ENCODE peak calls at places on chromosome 1, in six cellular contexts. I, V, W, A, S and L are unnamed samples.

GRCh38 chr1:2906620-2907019 is 105.1 kb upstream of the TTC34 start:
- DNase-seq in I (no peak), V (no peak), W (no peak), A (no peak), S (no peak), L (no peak)

GRCh38 chr1:212498243-212498642 is 65.5 kb downstream of the NENF start:
- DNase-seq in I (no peak), V (no peak), W (no peak), A (peak; percentile 72), S (no peak), L (no peak)

GRCh38 chr1:111227434-111227833 is at the start of gene CHI3L2:
- DNase-seq in I (no peak), V (no peak), W (no peak), A (no peak), S (no peak), L (no peak)

GRCh38 chr1:101025283-101025679 is 303 bp downstream of the DPH5 start:
- DNase-seq in I (no peak), V (peak; percentile 19), W (no peak), A (no peak), S (no peak), L (no peak)

GRCh38 chr1:223716302-223716862 is 4.0 kb downstream of the CAPN2 start:
- DNase-seq in I (no peak), V (no peak), W (no peak), A (no peak), S (no peak), L (peak; percentile 39)

GRCh38 chr1:167060141-167061072 is 29.8 kb downstream of the GPA33 start:
- DNase-seq in I (no peak), V (no peak), W (no peak), A (peak; percentile 14), S (no peak), L (no peak)

GRCh38 chr1:223712184-223712855 is at the start of gene CAPN2:
- DNase-seq in I (peak; percentile 94), V (peak; percentile 89), W (peak; percentile 93), A (peak; percentile 84), S (peak; percentile 85), L (peak; percentile 81)

GRCh38 chr1:25504706-25505560 is 38.5 kb upstream of the LDLRAP1 start:
- DNase-seq in I (no peak), V (no peak), W (no peak), A (no peak), S (no peak), L (no peak)

GRCh38 chr1:109112056-109112651 is 1.8 kb upstream of the ELAPOR1 start:
- DNase-seq in I (no peak), V (no peak), W (no peak), A (peak; percentile 21), S (no peak), L (no peak)

GRCh38 chr1:161502641-161503393 is 2.4 kb upstream of the FCGR2A start:
- DNase-seq in I (no peak), V (no peak), W (no peak), A (no peak), S (no peak), L (no peak)

DNA sequence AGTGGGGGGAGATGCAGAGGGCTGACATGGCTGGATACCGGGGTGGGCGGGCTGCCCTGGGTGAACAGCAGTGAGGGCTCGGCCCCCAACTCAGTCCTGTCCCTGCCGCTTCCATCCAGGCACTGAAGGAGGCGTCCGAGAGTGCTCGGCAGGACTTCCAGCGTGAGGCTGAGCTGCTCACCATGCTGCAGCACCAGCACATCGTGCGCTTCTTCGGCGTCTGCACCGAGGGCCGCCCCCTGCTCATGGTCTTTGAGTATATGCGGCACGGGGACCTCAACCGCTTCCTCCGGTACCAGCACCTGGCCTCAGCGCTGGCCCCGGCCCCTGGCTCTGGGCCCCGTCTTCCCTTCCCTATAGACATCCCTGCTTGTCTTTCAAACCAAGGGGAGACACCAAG is 15.6 kb downstream of the NTRK1 start:
- DNase-seq in I (peak; percentile 42), V (no peak), W (no peak), A (no peak), S (no peak), L (no peak)
- TF ChIP-seq CTCF in I (no peak), V (no peak), W (no peak), A (peak; percentile 40), S (no peak), L (no peak)

DNA sequence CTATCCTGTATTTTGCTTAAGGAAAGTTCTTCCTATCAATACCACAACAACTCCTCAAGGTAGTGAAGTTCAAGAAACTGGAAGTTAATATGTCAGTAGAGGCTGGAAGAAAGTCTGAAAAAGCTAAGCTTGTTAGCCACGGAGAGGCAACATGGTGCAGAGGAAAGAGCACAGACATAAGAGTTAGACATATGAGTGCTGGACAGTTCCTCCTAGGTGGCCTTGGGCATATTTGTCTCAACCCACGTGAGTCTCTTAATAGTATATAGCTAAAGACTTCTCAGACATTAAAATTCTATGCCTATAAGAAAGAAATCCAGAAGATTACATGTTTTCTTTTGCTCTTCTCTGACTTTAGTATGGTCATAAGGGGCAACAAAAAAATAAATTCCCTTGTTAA is 22.8 kb upstream of the RRP15 start:
- DNase-seq in I (no peak), V (no peak), W (no peak), A (no peak), S (no peak), L (no peak)
- TF ChIP-seq CTCF in I (no peak), V (no peak), W (no peak), A (no peak), S (no peak), L (no peak)

GRCh38 chr1:39713557-39713956 is 22.3 kb upstream of the HPCAL4 start:
- DNase-seq in I (no peak), V (no peak), W (no peak), A (no peak), S (no peak), L (no peak)

GRCh38 chr1:39707506-39707905 is 16.3 kb upstream of the HPCAL4 start:
- DNase-seq in I (no peak), V (no peak), W (no peak), A (no peak), S (no peak), L (no peak)

GRCh38 chr1:39711359-39712340 is 20.4 kb upstream of the HPCAL4 start:
- DNase-seq in I (no peak), V (no peak), W (no peak), A (no peak), S (no peak), L (no peak)
- TF ChIP-seq CTCF in I (no peak), V (no peak), W (no peak), A (no peak), S (no peak), L (no peak)

GRCh38 chr1:20008391-20008841 is 29.0 kb upstream of the PLA2G2A start:
- DNase-seq in I (no peak), V (peak; percentile 21), W (no peak), A (peak; percentile 1), S (peak; percentile 62), L (no peak)
- TF ChIP-seq CTCF in I (no peak), V (no peak), W (no peak), A (no peak), S (no peak), L (no peak)

DNA sequence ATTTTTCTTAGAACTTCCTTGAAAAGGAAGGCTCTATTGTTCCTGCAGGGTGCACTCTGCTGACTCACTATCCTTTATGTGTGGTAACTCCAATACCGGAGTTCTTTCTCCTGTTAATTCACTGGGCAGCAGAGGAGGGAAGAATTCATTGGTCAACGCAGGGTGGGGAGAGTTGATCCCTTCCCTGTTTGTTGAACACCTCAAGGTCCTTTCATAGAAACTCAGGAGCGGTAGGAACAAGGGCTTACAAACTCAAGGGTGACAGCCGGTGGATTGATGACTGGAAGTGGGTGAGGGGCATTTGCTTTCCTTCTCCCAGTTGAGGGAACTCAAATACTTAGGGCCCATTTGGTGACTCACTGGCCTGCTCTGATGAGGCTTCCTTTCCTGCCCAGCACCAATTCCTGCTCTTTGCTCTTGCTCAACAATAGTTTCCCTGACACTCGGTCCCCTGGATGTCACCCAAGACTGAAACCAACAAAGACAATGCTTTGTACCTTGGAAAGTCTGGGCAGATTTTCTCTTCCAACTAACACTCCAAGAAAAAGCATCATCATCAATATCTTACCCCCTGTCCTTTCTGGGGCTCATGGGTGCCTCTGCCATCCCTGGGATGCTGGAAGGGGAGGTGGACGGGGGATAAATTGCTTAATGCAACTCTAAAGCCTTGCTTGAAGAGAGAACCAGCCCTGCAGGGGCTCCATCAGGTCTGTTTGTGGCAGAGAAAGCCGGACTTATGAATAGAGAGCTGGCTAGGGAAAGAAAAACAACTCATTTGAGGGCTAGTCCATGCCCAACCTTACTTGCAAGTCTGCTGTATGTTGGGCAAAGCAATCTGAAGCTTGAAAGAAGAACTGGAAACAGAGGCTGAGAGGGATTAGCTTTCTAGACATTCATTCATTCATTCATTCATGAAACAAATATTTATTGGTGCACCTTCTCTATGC is 9.3 kb downstream of the SLC26A9 start:
- DNase-seq in I (peak; percentile 6), V (peak; percentile 45), W (no peak), A (peak; percentile 77), S (no peak), L (no peak)
- TF ChIP-seq CTCF in I (no peak), V (no peak), W (no peak), A (no peak), S (no peak), L (no peak)

GRCh38 chr1:11748294-11749202 is 12.6 kb downstream of the AGTRAP start:
- DNase-seq in I (no peak), V (no peak), W (no peak), A (no peak), S (no peak), L (no peak)

GRCh38 chr1:11751087-11751486 is 10.9 kb upstream of the C1orf167 start:
- DNase-seq in I (no peak), V (no peak), W (no peak), A (no peak), S (no peak), L (no peak)

GRCh38 chr1:11749996-11750395 is 12.0 kb upstream of the C1orf167 start:
- DNase-seq in I (no peak), V (no peak), W (no peak), A (no peak), S (no peak), L (no peak)

GRCh38 chr1:11746795-11747487 is 11.0 kb downstream of the AGTRAP start:
- DNase-seq in I (no peak), V (peak; percentile 56), W (no peak), A (no peak), S (peak; percentile 37), L (no peak)

GRCh38 chr1:11749203-11749689 is 12.7 kb upstream of the C1orf167 start:
- DNase-seq in I (peak; percentile 78), V (peak; percentile 61), W (peak; percentile 77), A (no peak), S (peak; percentile 33), L (peak; percentile 79)
- TF ChIP-seq CTCF in I (peak; percentile 55), V (peak; percentile 45), W (peak; percentile 66), A (peak; percentile 55), S (peak; percentile 57), L (peak; percentile 59)

GRCh38 chr1:241998412-241998921 is 431 bp downstream of the MAP1LC3C start:
- DNase-seq in I (peak; percentile 87), V (peak; percentile 64), W (peak; percentile 86), A (peak; percentile 84), S (peak; percentile 74), L (peak; percentile 61)
- TF ChIP-seq CTCF in I (peak; percentile 28), V (no peak), W (peak; percentile 64), A (peak; percentile 73), S (peak; percentile 69), L (peak; percentile 81)

DNA sequence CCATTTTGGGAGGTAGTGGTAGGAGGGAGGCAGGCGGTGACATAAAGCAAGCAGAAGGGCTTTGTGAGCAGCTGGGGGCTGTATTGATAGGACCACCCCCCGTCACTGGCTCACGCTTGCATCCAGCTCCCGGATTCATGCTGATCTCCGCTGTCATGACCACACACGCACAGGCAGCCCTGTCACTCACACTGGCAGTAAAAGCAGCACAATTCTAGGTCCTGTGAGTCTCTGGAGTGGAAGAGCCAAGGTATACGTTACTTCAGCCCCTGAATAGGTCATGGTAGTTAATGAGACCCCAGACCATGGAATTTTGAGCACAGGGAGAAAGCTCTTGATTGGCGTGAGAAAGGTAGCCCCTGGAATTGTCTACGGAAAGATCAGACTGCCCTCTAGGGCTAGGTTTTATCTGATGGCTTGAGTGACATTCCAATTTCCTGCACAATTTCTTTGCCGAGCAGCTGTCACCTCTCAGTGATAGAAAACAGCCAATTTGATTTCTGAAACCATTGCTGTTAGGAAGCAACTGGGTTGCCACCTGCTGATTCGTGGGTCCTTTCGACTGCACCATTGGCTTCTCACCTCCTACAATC is 5.4 kb downstream of the OR2B11 start:
- DNase-seq in I (no peak), V (no peak), W (no peak), A (no peak), S (no peak), L (no peak)
- TF ChIP-seq CTCF in I (no peak), V (no peak), W (no peak), A (no peak), S (no peak), L (no peak)